ENCODE peak calls at places on chromosome 3, in seven cellular contexts. B, T, K, X, E, I and U are unnamed samples.

GRCh38 chr3:128080323-128080898 is 28.2 kb downstream of the SEC61A1 start:
- DNase-seq in K (no peak), B (no peak), X (peak), E (peak), I (no peak), T (peak), U (peak)

GRCh38 chr3:4824948-4825325 is 154.3 kb upstream of the BHLHE40 start:
- DNase-seq in T (peak), X (peak), I (peak), K (no peak), E (peak), B (no peak), U (peak)

GRCh38 chr3:30473374-30474051 is 132.9 kb upstream of the TGFBR2 start:
- DNase-seq in K (no peak), X (peak), T (peak), E (peak), B (no peak), I (no peak), U (peak)

GRCh38 chr3:110413807-110414748 is 657.5 kb upstream of the NECTIN3 start:
- DNase-seq in T (peak), K (no peak), X (peak), I (no peak), B (no peak), E (peak), U (peak)

GRCh38 chr3:1960506-1960905 is 138.2 kb upstream of the CNTN4 start:
- DNase-seq in T (no peak), I (no peak), E (no peak), K (no peak), X (no peak), B (no peak), U (no peak)

GRCh38 chr3:80142714-80143113 is 374.9 kb upstream of the ROBO1 start:
- DNase-seq in T (no peak), X (no peak), E (no peak), B (no peak), K (no peak), I (no peak), U (no peak)

GRCh38 chr3:116299646-116300081 is 145.6 kb downstream of the LSAMP start:
- DNase-seq in K (no peak), E (peak), I (no peak), X (no peak), B (no peak), T (no peak), U (no peak)

GRCh38 chr3:148924572-148924971 is 59.5 kb downstream of the CPA3 start:
- DNase-seq in T (peak), B (no peak), E (peak), X (peak), K (no peak), I (no peak), U (peak)

GRCh38 chr3:38707730-38708129 is 58.2 kb upstream of the SCN5A start:
- DNase-seq in K (no peak), E (peak), B (no peak), T (peak), X (no peak), I (no peak), U (no peak)

GRCh38 chr3:143480306-143480852 is 360.8 kb downstream of the CHST2 start:
- DNase-seq in K (no peak), I (no peak), B (no peak), X (peak), E (peak), T (peak), U (no peak)

GRCh38 chr3:10000686-10001085 is 14.0 kb upstream of the EMC3 start:
- DNase-seq in E (no peak), T (no peak), K (no peak), I (no peak), B (no peak), X (no peak), U (no peak)

GRCh38 chr3:140459462-140459861 is 218.4 kb upstream of the TRIM42 start:
- DNase-seq in X (no peak), T (no peak), I (no peak), E (no peak), K (no peak), B (no peak), U (no peak)

GRCh38 chr3:178583963-178584575 is 47.8 kb downstream of the KCNMB2 start:
- DNase-seq in T (no peak), I (no peak), K (no peak), E (no peak), X (no peak), B (no peak), U (no peak)

GRCh38 chr3:141938011-141938350 is 61.5 kb downstream of the ATP1B3 start:
- DNase-seq in K (no peak), B (no peak), T (no peak), E (no peak), I (no peak), X (no peak), U (no peak)

GRCh38 chr3:171850324-171850697 is 7.2 kb downstream of the TMEM212 start:
- DNase-seq in X (no peak), K (peak), T (no peak), I (no peak), B (no peak), E (no peak), U (no peak)

GRCh38 chr3:116842254-116842957 is 132.8 kb downstream of the TUSC7 start:
- DNase-seq in I (no peak), T (no peak), X (no peak), E (no peak), K (no peak), B (no peak), U (no peak)

GRCh38 chr3:65785065-65785645 is 253.6 kb downstream of the MAGI1 start:
- DNase-seq in K (peak), I (peak), X (peak), T (peak), B (no peak), E (peak), U (peak)

GRCh38 chr3:101182734-101183133 is 137.6 kb downstream of the IMPG2 start:
- DNase-seq in T (peak), B (no peak), E (peak), X (peak), K (no peak), I (no peak), U (peak)

GRCh38 chr3:177410734-177411133 is 213.5 kb upstream of the TBL1XR1 start:
- DNase-seq in B (no peak), T (no peak), X (no peak), I (no peak), E (no peak), K (no peak), U (no peak)

GRCh38 chr3:25652921-25653320 is 11.8 kb downstream of the TOP2B start:
- DNase-seq in E (no peak), K (no peak), X (no peak), T (no peak), B (no peak), I (no peak), U (no peak)

GRCh38 chr3:73999501-73999900 is 374.8 kb upstream of the PDZRN3 start:
- DNase-seq in T (no peak), I (no peak), B (no peak), X (no peak), E (no peak), K (no peak), U (no peak)

GRCh38 chr3:179806177-179806576 is 153.3 kb downstream of the USP13 start:
- DNase-seq in T (peak), B (no peak), I (no peak), X (no peak), E (no peak), K (no peak), U (peak)

GRCh38 chr3:31572605-31573459 is 40.1 kb downstream of the STT3B start:
- DNase-seq in I (no peak), X (no peak), T (no peak), B (no peak), K (no peak), E (no peak), U (no peak)

GRCh38 chr3:45311327-45311726 is 77.0 kb upstream of the LARS2 start:
- DNase-seq in K (no peak), T (no peak), I (no peak), E (no peak), B (no peak), X (no peak), U (no peak)

GRCh38 chr3:52408466-52408865 is 36.4 kb downstream of the SEMA3G start:
- DNase-seq in T (no peak), X (no peak), E (no peak), B (no peak), K (no peak), I (no peak), U (no peak)
- H3K4me3 ChIP-seq in T (peak), X (peak), E (no peak), B (no peak), K (no peak), I (peak), U (no peak)

GRCh38 chr3:16399473-16399872 is 114.0 kb downstream of the RFTN1 start:
- DNase-seq in B (no peak), E (peak), I (peak), T (peak), X (peak), K (peak), U (peak)
- TF ChIP-seq CTCF in B (no peak), E (peak), I (no peak), T (no peak), X (peak), K (peak), U (peak)

GRCh38 chr3:195395208-195395816 is 47.5 kb downstream of the ACAP2 start:
- DNase-seq in I (no peak), X (no peak), B (no peak), E (no peak), T (no peak), K (no peak), U (no peak)
- H3K4me3 ChIP-seq in I (no peak), X (no peak), B (no peak), E (no peak), T (no peak), K (no peak), U (no peak)

GRCh38 chr3:159157275-159157674 is 355.4 kb downstream of the MFSD1 start:
- DNase-seq in E (no peak), T (no peak), K (no peak), X (no peak), B (no peak), I (no peak), U (no peak)

GRCh38 chr3:159163656-159164055 is 361.8 kb downstream of the MFSD1 start:
- DNase-seq in E (no peak), X (no peak), B (no peak), T (peak), K (no peak), I (no peak), U (no peak)

GRCh38 chr3:159159546-159159945 is 357.7 kb downstream of the MFSD1 start:
- DNase-seq in E (no peak), X (no peak), I (no peak), B (no peak), K (no peak), T (no peak), U (no peak)

GRCh38 chr3:159158801-159159200 is 356.9 kb downstream of the MFSD1 start:
- DNase-seq in T (no peak), E (no peak), I (no peak), B (no peak), X (no peak), K (no peak), U (no peak)

DNA sequence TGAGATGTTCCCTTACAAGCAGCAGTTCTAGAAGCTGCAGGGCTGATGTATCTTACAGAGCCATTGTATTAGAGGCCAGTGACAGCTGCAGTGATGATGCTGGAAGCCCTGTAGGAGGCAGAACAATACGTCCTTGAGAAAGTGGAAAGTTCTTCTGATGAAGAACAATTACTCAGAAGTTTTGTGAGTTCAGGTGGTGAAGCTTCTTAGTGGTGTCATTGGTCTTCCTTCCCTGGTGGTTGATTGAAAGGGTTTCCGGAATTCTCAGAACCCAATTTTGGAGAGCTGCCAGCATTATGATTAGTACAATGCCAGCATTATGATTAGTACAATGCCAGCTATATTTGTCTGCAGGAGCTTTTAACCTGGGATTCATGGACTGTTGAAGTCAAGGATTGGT is 356.4 kb downstream of the MFSD1 start:
- DNase-seq in X (peak), E (peak), I (no peak), T (peak), B (no peak), K (no peak), U (no peak)
- TF ChIP-seq CTCF in X (peak), E (peak), I (no peak), T (peak), B (no peak), K (no peak), U (no peak)

GRCh38 chr3:50503947-50504346 is 513 bp upstream of the CACNA2D2 start:
- DNase-seq in X (no peak), T (no peak), K (peak), B (no peak), E (no peak), I (no peak), U (no peak)
- H3K4me3 ChIP-seq in X (no peak), T (no peak), K (peak), B (peak), E (no peak), I (peak), U (no peak)

GRCh38 chr3:50627407-50628051 is 10.6 kb downstream of the MAPKAPK3 start:
- DNase-seq in T (peak), I (peak), X (peak), E (peak), K (peak), B (no peak), U (peak)
- TF ChIP-seq CTCF in T (peak), I (peak), X (peak), E (peak), K (peak), B (no peak), U (peak)

DNA sequence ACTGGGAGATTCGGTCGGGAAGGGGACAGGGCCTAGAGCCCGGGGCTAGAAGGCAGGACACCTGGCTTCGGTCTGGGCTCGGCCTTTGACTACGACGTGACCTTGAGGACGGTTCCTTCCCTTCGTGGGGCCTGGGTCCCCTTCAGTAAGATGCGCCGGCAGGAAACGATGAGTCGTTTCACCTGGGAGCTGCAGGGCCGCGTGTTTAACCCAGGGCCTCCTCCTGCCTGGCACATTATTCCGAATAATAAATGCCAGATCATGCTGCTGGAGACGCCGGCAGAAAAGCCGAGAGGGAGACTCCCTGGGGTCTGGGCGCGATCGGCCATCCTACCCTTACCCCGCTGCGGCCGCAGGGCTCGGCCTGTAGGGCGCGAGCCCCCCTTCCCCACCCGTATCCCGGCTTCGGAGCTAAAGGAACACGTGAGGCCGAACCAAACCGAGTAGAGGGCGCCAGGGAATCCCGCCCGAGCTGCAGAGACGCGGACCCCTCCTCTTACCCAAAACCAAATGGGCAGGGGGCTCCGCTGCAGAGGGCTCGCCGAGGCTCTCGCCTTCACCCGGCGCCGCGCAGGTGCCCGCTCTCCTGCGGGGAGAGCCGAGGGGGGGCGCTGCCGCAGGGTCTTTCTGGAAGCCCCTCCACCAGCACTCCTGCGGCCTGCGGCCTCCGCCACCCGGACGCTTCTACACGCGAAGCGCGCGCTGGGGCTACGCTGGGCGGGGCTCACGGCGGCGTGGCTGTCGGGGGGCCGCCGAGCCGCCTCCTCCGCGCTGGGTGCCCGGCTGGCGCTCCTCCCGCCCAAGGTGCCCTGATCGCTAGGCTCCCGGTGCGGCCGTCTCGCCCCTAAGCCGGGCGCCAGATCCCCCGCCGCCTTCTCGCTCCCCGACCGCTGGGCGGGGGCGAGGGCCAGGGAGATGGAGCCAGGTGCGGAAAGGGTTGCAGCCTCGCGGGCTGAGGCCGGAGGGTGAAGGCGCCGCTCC is at the start of gene BDH1:
- DNase-seq in B (peak), T (peak), X (no peak), K (peak), E (peak), I (no peak), U (no peak)
- H3K4me3 ChIP-seq in B (peak), T (peak), X (peak), K (peak), E (peak), I (peak), U (peak)

GRCh38 chr3:184334470-184335158 is 2.8 kb upstream of the FAM131A start:
- DNase-seq in B (peak), T (peak), E (no peak), X (peak), I (peak), K (no peak), U (peak)

GRCh38 chr3:184335291-184335660 is 2.1 kb upstream of the FAM131A start:
- DNase-seq in E (no peak), I (peak), T (no peak), X (no peak), K (no peak), B (no peak), U (no peak)

GRCh38 chr3:184333700-184334099 is 3.7 kb upstream of the FAM131A start:
- DNase-seq in E (no peak), T (no peak), X (no peak), B (no peak), I (no peak), K (no peak), U (no peak)

GRCh38 chr3:184333190-184333589 is 4.2 kb upstream of the FAM131A start:
- DNase-seq in K (no peak), T (no peak), X (no peak), I (no peak), E (no peak), B (no peak), U (no peak)

DNA sequence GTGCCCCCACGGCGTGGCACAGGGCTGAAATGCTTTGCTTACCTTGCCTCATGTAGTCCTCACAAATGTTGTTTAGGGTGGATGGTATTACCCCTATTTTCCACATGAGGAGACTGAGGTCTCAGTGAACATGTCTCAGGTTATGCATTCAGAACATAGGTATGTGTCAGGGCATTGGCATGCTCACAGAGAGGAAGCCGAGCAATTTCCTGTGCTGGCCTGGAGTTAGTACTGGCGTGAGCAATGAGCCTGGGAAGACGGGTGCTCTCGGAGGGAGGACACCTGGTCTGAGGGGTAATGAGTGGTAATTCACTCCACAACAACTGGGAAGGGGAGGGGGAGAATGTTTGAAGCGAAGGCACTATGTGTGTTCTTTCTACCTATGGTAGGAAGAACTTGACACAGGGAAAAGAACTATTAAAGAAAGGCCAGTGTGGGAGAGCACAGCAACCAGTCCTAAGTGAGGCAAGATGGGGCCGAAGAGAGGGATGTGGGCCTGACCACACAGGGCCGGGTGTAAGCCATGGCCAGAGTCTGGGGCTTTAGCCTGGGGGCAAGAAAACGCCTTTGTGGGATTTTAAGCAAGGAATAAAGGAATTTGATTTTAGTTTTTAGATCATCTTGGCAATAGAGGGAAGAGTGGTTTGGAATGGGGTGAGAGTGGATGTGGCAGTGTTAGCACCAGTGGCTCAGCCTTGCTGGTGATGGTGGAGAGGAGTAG is 4.9 kb upstream of the FAM131A start:
- DNase-seq in I (no peak), X (peak), K (no peak), B (no peak), E (peak), T (peak), U (peak)
- TF ChIP-seq CTCF in I (no peak), X (no peak), K (no peak), B (no peak), E (no peak), T (no peak), U (no peak)